ENCODE peak calls at places on chromosome 4, in seven cellular contexts. V, O, S, N, D, P and K are unnamed samples.

GRCh38 chr4:105598787-105599186 is 46.4 kb downstream of the ARHGEF38 start:
- DNase-seq in S (no peak), D (peak; percentile 43), P (peak; percentile 18), N (no peak), V (no peak), O (no peak), K (no peak)

GRCh38 chr4:116122131-116122530 is 963.2 kb downstream of the TRAM1L1 start:
- DNase-seq in N (no peak), D (peak; percentile 55), S (no peak), O (no peak), V (no peak), P (peak; percentile 40), K (no peak)

GRCh38 chr4:170729897-170730296 is 640.1 kb upstream of the AADAT start:
- DNase-seq in O (no peak), N (no peak), P (no peak), V (no peak), S (no peak), D (no peak), K (no peak)

GRCh38 chr4:156865391-156865790 is 106.2 kb downstream of the PDGFC start:
- DNase-seq in O (no peak), P (no peak), D (no peak), N (no peak), S (no peak), V (peak; percentile 4), K (no peak)

GRCh38 chr4:181569553-181569952 is 673.6 kb upstream of the TENM3 start:
- DNase-seq in O (no peak), S (peak; percentile 66), V (peak; percentile 65), D (peak; percentile 72), P (peak; percentile 17), N (no peak), K (no peak)

GRCh38 chr4:140789752-140790151 is 33.6 kb upstream of the TBC1D9 start:
- DNase-seq in N (no peak), D (peak; percentile 93), P (peak; percentile 33), S (no peak), O (no peak), V (peak; percentile 12), K (no peak)

GRCh38 chr4:187993827-187994226 is 1.7 kb upstream of the ZFP42 start:
- DNase-seq in S (peak; percentile 83), D (peak; percentile 65), O (peak; percentile 72), P (peak; percentile 6), N (no peak), V (peak; percentile 16), K (peak; percentile 86)

GRCh38 chr4:128379860-128380259 is 92.2 kb upstream of the PGRMC2 start:
- DNase-seq in O (peak; percentile 52), N (no peak), D (peak; percentile 57), S (peak; percentile 62), P (peak; percentile 40), V (peak; percentile 49), K (peak; percentile 64)

GRCh38 chr4:602559-602942 is 22.8 kb upstream of the PDE6B start:
- DNase-seq in P (no peak), V (no peak), O (peak; percentile 93), D (peak; percentile 88), S (peak; percentile 83), N (peak; percentile 65), K (peak; percentile 76)

GRCh38 chr4:110533940-110534339 is 58.0 kb downstream of the ENPEP start:
- DNase-seq in N (no peak), D (peak; percentile 58), O (no peak), P (peak; percentile 99), S (peak; percentile 79), V (peak; percentile 98), K (no peak)

GRCh38 chr4:187780070-187780469 is 215.5 kb upstream of the ZFP42 start:
- DNase-seq in V (no peak), O (no peak), N (no peak), P (no peak), S (no peak), D (no peak), K (no peak)

GRCh38 chr4:184115399-184115798 is 102.3 kb downstream of the ENPP6 start:
- DNase-seq in O (no peak), D (no peak), N (no peak), V (no peak), S (no peak), P (no peak), K (no peak)

GRCh38 chr4:26330186-26330787 is 9.5 kb downstream of the RBPJ start:
- DNase-seq in D (peak; percentile 84), S (peak; percentile 77), P (peak; percentile 74), V (peak; percentile 68), N (no peak), O (no peak), K (no peak)

GRCh38 chr4:169184686-169185085 is 86.1 kb downstream of the SH3RF1 start:
- DNase-seq in P (no peak), D (no peak), S (no peak), O (no peak), N (no peak), V (no peak), K (no peak)

GRCh38 chr4:150178161-150178560 is 99.9 kb downstream of the DCLK2 start:
- DNase-seq in S (no peak), P (no peak), V (peak; percentile 50), N (no peak), D (peak; percentile 51), O (no peak), K (no peak)

GRCh38 chr4:80045831-80046230 is 27.2 kb downstream of the ANTXR2 start:
- DNase-seq in O (no peak), V (peak; percentile 76), N (no peak), S (no peak), P (peak; percentile 52), D (no peak), K (no peak)

GRCh38 chr4:154416183-154416543 is 75.4 kb downstream of the DCHS2 start:
- DNase-seq in O (peak; percentile 74), V (no peak), N (peak; percentile 31), D (no peak), S (peak; percentile 70), P (peak; percentile 30), K (no peak)

GRCh38 chr4:173529505-173530325 is at the start of gene HAND2:
- DNase-seq in O (peak; percentile 73), N (peak; percentile 59), P (peak; percentile 97), D (no peak), V (peak; percentile 59), S (peak; percentile 71), K (no peak)

GRCh38 chr4:26458104-26458503 is 32.2 kb downstream of the CCKAR start:
- DNase-seq in N (no peak), P (peak; percentile 75), V (peak; percentile 91), D (no peak), O (no peak), S (no peak), K (no peak)

GRCh38 chr4:107645604-107646003 is 74.4 kb downstream of the PAPSS1 start:
- DNase-seq in N (no peak), D (no peak), P (no peak), O (no peak), S (no peak), V (no peak), K (no peak)

GRCh38 chr4:107647591-107647990 is 72.4 kb downstream of the PAPSS1 start:
- DNase-seq in D (no peak), S (no peak), P (no peak), N (no peak), O (no peak), V (peak; percentile 6), K (no peak)

GRCh38 chr4:107643021-107643420 is 77.0 kb downstream of the PAPSS1 start:
- DNase-seq in N (no peak), O (no peak), D (peak; percentile 21), V (no peak), S (no peak), P (no peak), K (no peak)

GRCh38 chr4:107648178-107648991 is 71.6 kb downstream of the PAPSS1 start:
- DNase-seq in N (no peak), D (no peak), V (no peak), P (no peak), O (no peak), S (no peak), K (no peak)
- H4K8ac ChIP-seq in N (no peak overlapping the region), D (no peak overlapping the region), V (no peak overlapping the region), P (no peak overlapping the region), O (no peak overlapping the region), S (no peak overlapping the region), K (no peak overlapping the region)

GRCh38 chr4:7570156-7570778 is 135.5 kb upstream of the PSAPL1 start:
- DNase-seq in P (no peak), V (no peak), S (no peak), N (no peak), D (no peak), O (no peak), K (no peak)

GRCh38 chr4:7575426-7575825 is 140.7 kb upstream of the PSAPL1 start:
- DNase-seq in P (no peak), N (no peak), O (no peak), S (no peak), V (no peak), D (no peak), K (no peak)

GRCh38 chr4:7571736-7572135 is 137.0 kb upstream of the PSAPL1 start:
- DNase-seq in N (no peak), V (no peak), O (no peak), D (no peak), P (no peak), S (no peak), K (no peak)

GRCh38 chr4:7571001-7571400 is 136.3 kb upstream of the PSAPL1 start:
- DNase-seq in O (no peak), V (no peak), P (no peak), S (no peak), D (no peak), N (no peak), K (no peak)

GRCh38 chr4:7573692-7574091 is 139.0 kb upstream of the PSAPL1 start:
- DNase-seq in V (no peak), P (no peak), O (no peak), N (no peak), S (no peak), D (no peak), K (no peak)
- H4K8ac ChIP-seq in V (no peak overlapping the region), P (no peak overlapping the region), O (no peak overlapping the region), N (no peak overlapping the region), S (no peak overlapping the region), D (no peak overlapping the region), K (no peak overlapping the region)

GRCh38 chr4:15971068-15971801 is 8.3 kb upstream of the FGFBP2 start:
- DNase-seq in O (no peak), P (no peak), N (no peak), S (no peak), D (no peak), V (no peak), K (no peak)

GRCh38 chr4:15976456-15977096 is 13.6 kb upstream of the FGFBP2 start:
- DNase-seq in N (no peak), O (no peak), D (no peak), P (no peak), S (peak; percentile 65), V (no peak), K (no peak)
- H4K8ac ChIP-seq in N (no peak overlapping the region), O (no peak overlapping the region), D (no peak overlapping the region), P (no peak overlapping the region), S (no peak overlapping the region), V (no peak overlapping the region), K (no peak overlapping the region)

GRCh38 chr4:57064120-57064519 is 46.1 kb downstream of the IGFBP7 start:
- DNase-seq in V (no peak), D (no peak), N (no peak), O (no peak), P (no peak), S (no peak), K (no peak)
- H4K8ac ChIP-seq in V (peak overlapping the region; percentile 26), D (peak overlapping the region; percentile 61), N (no peak overlapping the region), O (no peak overlapping the region), P (peak overlapping the region; percentile 71), S (no peak overlapping the region), K (no peak overlapping the region)